ENCODE peak calls at places on chromosomes 16 and 17, in seven cellular contexts. One of them, this sample, is unnamed.

GRCh38 chr17:42585353-42585752 is 7.8 kb upstream of the PSMC3IP start:
- DNase-seq in bronchial epithelial cell: no peak
- DNase-seq in ascending aorta: no peak
- DNase-seq in kidney: no peak
- DNase-seq in tibial nerve: no peak
- DNase-seq in HFF-Myc: no peak
- DNase-seq in cardiac muscle cell: no peak
- DNase-seq in this sample: no peak

GRCh38 chr16:20910781-20911321 is 10.3 kb downstream of the LYRM1 start:
- DNase-seq in bronchial epithelial cell: peak
- DNase-seq in ascending aorta: no peak
- DNase-seq in kidney: no peak
- DNase-seq in tibial nerve: no peak
- DNase-seq in HFF-Myc: no peak
- DNase-seq in cardiac muscle cell: no peak
- DNase-seq in this sample: no peak

GRCh38 chr17:80792373-80792781 is 199.3 kb upstream of the CHMP6 start:
- DNase-seq in bronchial epithelial cell: no peak
- DNase-seq in ascending aorta: no peak
- DNase-seq in kidney: peak
- DNase-seq in tibial nerve: no peak
- DNase-seq in HFF-Myc: no peak
- DNase-seq in cardiac muscle cell: no peak
- DNase-seq in this sample: no peak

GRCh38 chr16:89411335-89411850 is 79.0 kb downstream of the ANKRD11 start:
- DNase-seq in bronchial epithelial cell: no peak
- DNase-seq in ascending aorta: no peak
- DNase-seq in kidney: peak
- DNase-seq in tibial nerve: no peak
- DNase-seq in HFF-Myc: no peak
- DNase-seq in cardiac muscle cell: no peak
- DNase-seq in this sample: no peak

GRCh38 chr17:19747829-19748806 is at the start of gene ALDH3A1:
- DNase-seq in bronchial epithelial cell: peak
- DNase-seq in ascending aorta: no peak
- DNase-seq in kidney: no peak
- DNase-seq in tibial nerve: no peak
- DNase-seq in HFF-Myc: no peak
- DNase-seq in cardiac muscle cell: no peak
- DNase-seq in this sample: no peak

GRCh38 chr16:12518238-12519004 is 285.3 kb downstream of the CPPED1 start:
- DNase-seq in bronchial epithelial cell: no peak
- DNase-seq in ascending aorta: no peak
- DNase-seq in kidney: no peak
- DNase-seq in tibial nerve: no peak
- DNase-seq in HFF-Myc: no peak
- DNase-seq in cardiac muscle cell: peak
- DNase-seq in this sample: no peak

GRCh38 chr17:61321344-61321743 is 78.3 kb upstream of the TBX2 start:
- DNase-seq in bronchial epithelial cell: no peak
- DNase-seq in ascending aorta: no peak
- DNase-seq in kidney: no peak
- DNase-seq in tibial nerve: no peak
- DNase-seq in HFF-Myc: no peak
- DNase-seq in cardiac muscle cell: no peak
- DNase-seq in this sample: no peak

GRCh38 chr17:44920565-44920940 is 5.3 kb upstream of the GFAP start:
- DNase-seq in bronchial epithelial cell: no peak
- DNase-seq in ascending aorta: no peak
- DNase-seq in kidney: peak
- DNase-seq in tibial nerve: no peak
- DNase-seq in HFF-Myc: no peak
- DNase-seq in cardiac muscle cell: no peak
- DNase-seq in this sample: no peak

GRCh38 chr17:28811594-28812135 is 30.9 kb downstream of the FAM222B start:
- DNase-seq in bronchial epithelial cell: peak
- DNase-seq in ascending aorta: no peak
- DNase-seq in kidney: no peak
- DNase-seq in tibial nerve: no peak
- DNase-seq in HFF-Myc: no peak
- DNase-seq in cardiac muscle cell: no peak
- DNase-seq in this sample: no peak

GRCh38 chr17:77298811-77299210 is 158.0 kb downstream of the SEC14L1 start:
- DNase-seq in bronchial epithelial cell: no peak
- DNase-seq in ascending aorta: no peak
- DNase-seq in kidney: no peak
- DNase-seq in tibial nerve: no peak
- DNase-seq in HFF-Myc: no peak
- DNase-seq in cardiac muscle cell: no peak
- DNase-seq in this sample: no peak

GRCh38 chr17:59752446-59752845 is 45.0 kb downstream of the VMP1 start:
- DNase-seq in bronchial epithelial cell: no peak
- DNase-seq in ascending aorta: no peak
- DNase-seq in kidney: no peak
- DNase-seq in tibial nerve: no peak
- DNase-seq in HFF-Myc: no peak
- DNase-seq in cardiac muscle cell: no peak
- DNase-seq in this sample: no peak

GRCh38 chr17:14308965-14309879 is 8.3 kb downstream of the HS3ST3B1 start:
- DNase-seq in bronchial epithelial cell: peak
- DNase-seq in ascending aorta: peak
- DNase-seq in kidney: peak
- DNase-seq in tibial nerve: peak
- DNase-seq in HFF-Myc: no peak
- DNase-seq in cardiac muscle cell: peak
- DNase-seq in this sample: no peak

GRCh38 chr17:40538019-40538935 is 27.0 kb downstream of the CCR7 start:
- DNase-seq in bronchial epithelial cell: peak
- DNase-seq in ascending aorta: no peak
- DNase-seq in kidney: peak
- DNase-seq in tibial nerve: no peak
- DNase-seq in HFF-Myc: no peak
- DNase-seq in cardiac muscle cell: no peak
- DNase-seq in this sample: no peak

GRCh38 chr17:80261159-80261894 is 675 bp downstream of the RNF213 start:
- DNase-seq in bronchial epithelial cell: peak
- DNase-seq in ascending aorta: no peak
- DNase-seq in kidney: no peak
- DNase-seq in tibial nerve: peak
- DNase-seq in HFF-Myc: peak
- DNase-seq in cardiac muscle cell: peak
- DNase-seq in this sample: peak

GRCh38 chr17:62000186-62000585 is 64.9 kb downstream of the MED13 start:
- DNase-seq in bronchial epithelial cell: no peak
- DNase-seq in ascending aorta: no peak
- DNase-seq in kidney: no peak
- DNase-seq in tibial nerve: no peak
- DNase-seq in HFF-Myc: no peak
- DNase-seq in cardiac muscle cell: no peak
- DNase-seq in this sample: no peak

GRCh38 chr16:56941856-56942331 is 10.0 kb downstream of the HERPUD1 start:
- DNase-seq in bronchial epithelial cell: no peak
- DNase-seq in ascending aorta: no peak
- DNase-seq in kidney: no peak
- DNase-seq in tibial nerve: no peak
- DNase-seq in HFF-Myc: no peak
- DNase-seq in cardiac muscle cell: no peak
- DNase-seq in this sample: no peak

GRCh38 chr16:87226926-87227650 is 90.1 kb downstream of the C16orf95 start:
- DNase-seq in bronchial epithelial cell: no peak
- DNase-seq in ascending aorta: no peak
- DNase-seq in kidney: no peak
- DNase-seq in tibial nerve: no peak
- DNase-seq in HFF-Myc: peak
- DNase-seq in cardiac muscle cell: no peak
- DNase-seq in this sample: no peak

GRCh38 chr16:86504315-86505184 is 5.8 kb upstream of the FOXF1 start:
- DNase-seq in bronchial epithelial cell: no peak
- DNase-seq in ascending aorta: no peak
- DNase-seq in kidney: no peak
- DNase-seq in tibial nerve: no peak
- DNase-seq in HFF-Myc: no peak
- DNase-seq in cardiac muscle cell: no peak
- DNase-seq in this sample: no peak

GRCh38 chr16:85027968-85028637 is 508 bp downstream of the KIAA0513 start:
- DNase-seq in bronchial epithelial cell: no peak
- DNase-seq in ascending aorta: no peak
- DNase-seq in kidney: no peak
- DNase-seq in tibial nerve: no peak
- DNase-seq in HFF-Myc: no peak
- DNase-seq in cardiac muscle cell: no peak
- DNase-seq in this sample: no peak

GRCh38 chr17:78210111-78210510 is 3.9 kb upstream of the BIRC5 start:
- DNase-seq in bronchial epithelial cell: no peak
- DNase-seq in ascending aorta: no peak
- DNase-seq in kidney: no peak
- DNase-seq in tibial nerve: no peak
- DNase-seq in HFF-Myc: no peak
- DNase-seq in cardiac muscle cell: no peak
- DNase-seq in this sample: no peak

GRCh38 chr17:302300-302698 is 50.3 kb downstream of the RPH3AL start:
- DNase-seq in bronchial epithelial cell: no peak
- DNase-seq in ascending aorta: no peak
- DNase-seq in kidney: peak
- DNase-seq in tibial nerve: no peak
- DNase-seq in HFF-Myc: no peak
- DNase-seq in cardiac muscle cell: no peak
- DNase-seq in this sample: no peak

GRCh38 chr17:68222586-68222985 is 25.3 kb upstream of the AMZ2 start:
- DNase-seq in bronchial epithelial cell: no peak
- DNase-seq in ascending aorta: no peak
- DNase-seq in kidney: no peak
- DNase-seq in tibial nerve: no peak
- DNase-seq in HFF-Myc: no peak
- DNase-seq in cardiac muscle cell: no peak
- DNase-seq in this sample: no peak

DNA sequence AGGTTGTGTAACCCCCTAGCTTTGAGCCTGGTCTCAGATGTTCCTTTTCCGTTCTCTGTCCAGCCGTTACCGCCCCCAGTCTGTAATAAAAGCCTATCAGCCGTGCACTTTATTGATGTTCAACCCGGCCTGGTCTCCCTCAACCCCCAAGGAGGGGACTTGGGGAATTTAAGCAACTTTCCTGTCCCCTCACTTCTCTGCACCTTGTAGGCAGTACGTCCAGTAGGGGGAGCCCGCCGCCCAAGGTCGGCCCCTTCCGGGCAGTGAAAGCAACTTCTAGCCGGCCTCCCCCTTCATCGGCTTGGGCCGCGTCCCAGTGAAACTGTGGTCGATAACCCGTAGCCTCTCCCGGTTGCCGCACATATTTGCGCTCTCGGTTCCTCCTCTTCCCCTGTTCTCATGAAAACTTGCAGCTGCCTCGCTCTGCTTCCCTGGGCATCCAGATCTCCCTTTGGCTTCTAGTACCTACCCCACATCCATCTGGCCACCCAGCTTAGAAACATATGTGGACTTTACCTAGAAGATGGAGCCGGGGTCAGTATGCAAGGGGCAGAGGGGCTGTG is 7.9 kb downstream of the PNPO start:
- DNase-seq in bronchial epithelial cell: peak
- DNase-seq in ascending aorta: no peak
- DNase-seq in kidney: peak
- DNase-seq in tibial nerve: peak
- DNase-seq in HFF-Myc: no peak
- DNase-seq in cardiac muscle cell: peak
- DNase-seq in this sample: peak
- TF ChIP-seq CTCF in bronchial epithelial cell: peak
- TF ChIP-seq CTCF in ascending aorta: peak
- TF ChIP-seq CTCF in kidney: peak
- TF ChIP-seq CTCF in tibial nerve: peak
- TF ChIP-seq CTCF in HFF-Myc: peak
- TF ChIP-seq CTCF in cardiac muscle cell: peak
- TF ChIP-seq CTCF in this sample: no peak

GRCh38 chr16:80932725-80933124 is 74.0 kb downstream of the CMC2 start:
- DNase-seq in bronchial epithelial cell: peak
- DNase-seq in ascending aorta: peak
- DNase-seq in kidney: peak
- DNase-seq in tibial nerve: peak
- DNase-seq in HFF-Myc: peak
- DNase-seq in cardiac muscle cell: no peak
- DNase-seq in this sample: peak
- TF ChIP-seq CTCF in bronchial epithelial cell: no peak
- TF ChIP-seq CTCF in ascending aorta: no peak
- TF ChIP-seq CTCF in kidney: no peak
- TF ChIP-seq CTCF in tibial nerve: no peak
- TF ChIP-seq CTCF in HFF-Myc: no peak
- TF ChIP-seq CTCF in cardiac muscle cell: no peak
- TF ChIP-seq CTCF in this sample: no peak

GRCh38 chr17:5241861-5242671 is 7.4 kb upstream of the SCIMP start:
- DNase-seq in bronchial epithelial cell: peak
- DNase-seq in ascending aorta: no peak
- DNase-seq in kidney: peak
- DNase-seq in tibial nerve: no peak
- DNase-seq in HFF-Myc: no peak
- DNase-seq in cardiac muscle cell: no peak
- DNase-seq in this sample: no peak
- TF ChIP-seq CTCF in bronchial epithelial cell: no peak
- TF ChIP-seq CTCF in ascending aorta: no peak
- TF ChIP-seq CTCF in kidney: no peak
- TF ChIP-seq CTCF in tibial nerve: no peak
- TF ChIP-seq CTCF in HFF-Myc: no peak
- TF ChIP-seq CTCF in cardiac muscle cell: no peak
- TF ChIP-seq CTCF in this sample: no peak

DNA sequence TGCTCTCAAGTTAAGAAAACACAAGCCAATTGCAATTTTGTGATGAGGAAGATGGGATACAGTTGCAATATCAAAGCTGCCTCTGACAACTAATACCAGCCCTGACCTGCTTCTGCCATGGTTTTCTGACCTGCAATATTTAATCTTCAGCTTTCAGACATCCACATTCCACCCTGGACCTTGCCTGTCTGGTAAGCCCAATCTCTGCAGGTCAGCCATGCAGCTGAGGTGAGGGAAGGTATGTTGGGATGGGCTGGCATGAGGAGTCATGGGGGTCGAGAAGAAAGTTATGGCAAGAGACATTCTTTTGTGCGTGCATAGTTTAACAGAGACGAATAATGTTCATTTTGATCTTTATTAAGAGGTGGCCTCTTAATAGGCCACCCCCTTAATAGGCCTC is 31.5 kb downstream of the KCNJ16 start:
- DNase-seq in bronchial epithelial cell: no peak
- DNase-seq in ascending aorta: no peak
- DNase-seq in kidney: no peak
- DNase-seq in tibial nerve: no peak
- DNase-seq in HFF-Myc: no peak
- DNase-seq in cardiac muscle cell: no peak
- DNase-seq in this sample: no peak
- TF ChIP-seq CTCF in bronchial epithelial cell: no peak
- TF ChIP-seq CTCF in ascending aorta: no peak
- TF ChIP-seq CTCF in kidney: no peak
- TF ChIP-seq CTCF in tibial nerve: no peak
- TF ChIP-seq CTCF in HFF-Myc: no peak
- TF ChIP-seq CTCF in cardiac muscle cell: no peak
- TF ChIP-seq CTCF in this sample: no peak

This sample was measured in omental fat pad.